ENCODE peak calls at places on chromosomes 11 and 22, in eight cellular contexts. Q, U, T, M, P, W, F and R are unnamed samples.

GRCh38 chr11:62124186-62125113 is 639 bp downstream of the INCENP start:
- DNase-seq in Q (peak), T (no peak), F (no peak), U (peak), M (peak), W (no peak), P (peak), R (peak)

GRCh38 chr11:62725686-62726085 is 1.6 kb downstream of the HNRNPUL2 start:
- DNase-seq in F (no peak), P (no peak), W (no peak), Q (no peak), U (no peak), M (peak), T (no peak), R (peak)

GRCh38 chr11:116730241-116730561 is 42.6 kb downstream of the BUD13 start:
- DNase-seq in F (no peak), T (no peak), M (no peak), W (no peak), Q (no peak), U (no peak), P (no peak), R (no peak)

GRCh38 chr22:42595434-42595833 is 19.2 kb downstream of the POLDIP3 start:
- DNase-seq in U (no peak), P (no peak), T (no peak), Q (no peak), F (no peak), M (no peak), W (no peak), R (no peak)

GRCh38 chr11:73012121-73012863 is 129.8 kb downstream of the FCHSD2 start:
- DNase-seq in P (no peak), F (no peak), W (no peak), U (no peak), M (peak), Q (peak), T (no peak), R (peak)

GRCh38 chr11:23103403-23103802 is 243.1 kb upstream of the CCDC179 start:
- DNase-seq in T (no peak), U (no peak), P (no peak), F (no peak), Q (no peak), M (no peak), W (no peak), R (no peak)

GRCh38 chr11:69443138-69443967 is 38.1 kb upstream of the LINC01488 start:
- DNase-seq in F (peak), U (peak), W (peak), P (peak), Q (peak), M (peak), T (peak), R (peak)

GRCh38 chr11:2346014-2346413 is 31.1 kb upstream of the CD81 start:
- DNase-seq in P (no peak), Q (no peak), F (no peak), T (no peak), U (no peak), M (no peak), W (no peak), R (no peak)

GRCh38 chr11:2928605-2929510 is at the start of gene PHLDA2:
- DNase-seq in W (peak), P (peak), M (peak), F (no peak), T (peak), Q (peak), U (peak), R (peak)

GRCh38 chr11:35583126-35583525 is 35.1 kb upstream of the FJX1 start:
- DNase-seq in P (no peak), W (no peak), M (no peak), T (no peak), F (no peak), Q (peak), U (no peak), R (no peak)

DNA sequence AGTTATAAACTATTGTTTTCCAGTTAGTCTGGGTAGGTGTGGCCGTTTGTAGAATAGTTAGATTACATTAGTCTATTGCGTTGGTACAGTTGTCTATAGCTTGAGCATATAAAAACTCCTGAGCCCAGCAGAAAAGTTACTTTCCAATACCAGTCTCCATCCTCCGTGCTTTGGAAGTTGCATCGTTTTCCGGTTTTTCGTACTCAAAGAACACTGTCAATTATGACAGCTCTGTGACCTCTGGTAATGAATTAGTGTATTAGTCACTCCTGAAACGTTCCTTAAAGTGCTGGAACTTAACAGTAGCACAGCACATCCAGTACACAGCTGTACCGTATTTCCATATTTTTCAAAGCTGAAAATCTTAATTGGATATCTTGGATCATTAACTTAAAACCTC is 808 bp upstream of the MSANTD2 start:
- DNase-seq in M (peak), Q (no peak), F (no peak), P (no peak), W (no peak), U (no peak), T (no peak), R (peak)
- H3K4me3 ChIP-seq in M (peak), Q (peak), F (no peak), P (peak), W (peak), U (peak), T (no peak), R (peak)

DNA sequence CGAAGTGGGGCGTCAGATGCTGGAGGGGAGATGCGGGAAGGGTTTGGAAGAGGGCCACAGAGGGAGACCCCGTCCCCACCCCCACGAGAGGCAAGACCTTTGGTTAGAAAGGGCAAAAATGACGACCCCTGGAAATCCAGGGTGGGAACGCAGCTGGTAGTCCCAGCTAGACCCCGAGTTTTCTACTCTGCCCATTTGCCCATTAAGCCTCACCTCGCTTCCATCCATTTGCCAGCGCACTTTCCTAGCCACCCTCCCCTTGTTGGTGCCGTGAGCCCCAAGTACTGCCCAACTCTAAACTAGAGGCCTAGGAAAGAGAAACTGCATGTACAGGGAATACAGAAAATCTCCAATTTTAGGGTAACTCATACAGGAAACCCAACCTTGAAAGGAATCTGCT is 370 bp downstream of the DDX25 start:
- DNase-seq in P (no peak), W (no peak), F (no peak), U (no peak), M (no peak), T (no peak), Q (no peak), R (no peak)
- H3K4me3 ChIP-seq in P (peak), W (peak), F (no peak), U (no peak), M (no peak), T (no peak), Q (no peak), R (no peak)

DNA sequence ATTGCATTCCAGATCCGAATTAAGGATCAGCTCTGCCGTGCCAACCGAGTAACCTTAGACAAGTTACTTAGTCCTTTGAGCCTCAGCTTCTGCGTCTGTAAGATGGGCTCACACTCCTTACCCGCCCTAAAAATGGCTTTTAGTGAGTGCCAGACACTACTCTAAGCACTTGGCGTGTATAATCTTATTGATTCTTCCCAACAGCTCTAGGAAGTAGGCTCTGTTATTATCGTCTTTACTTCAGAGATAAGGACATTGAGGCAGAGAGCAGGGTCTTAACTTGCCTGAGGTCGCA is 21.7 kb upstream of the ROBO3 start:
- DNase-seq in T (no peak), W (no peak), P (no peak), U (no peak), M (no peak), Q (no peak), F (no peak), R (no peak)
- H3K4me3 ChIP-seq in T (no peak), W (no peak), P (no peak), U (no peak), M (no peak), Q (no peak), F (no peak), R (no peak)

DNA sequence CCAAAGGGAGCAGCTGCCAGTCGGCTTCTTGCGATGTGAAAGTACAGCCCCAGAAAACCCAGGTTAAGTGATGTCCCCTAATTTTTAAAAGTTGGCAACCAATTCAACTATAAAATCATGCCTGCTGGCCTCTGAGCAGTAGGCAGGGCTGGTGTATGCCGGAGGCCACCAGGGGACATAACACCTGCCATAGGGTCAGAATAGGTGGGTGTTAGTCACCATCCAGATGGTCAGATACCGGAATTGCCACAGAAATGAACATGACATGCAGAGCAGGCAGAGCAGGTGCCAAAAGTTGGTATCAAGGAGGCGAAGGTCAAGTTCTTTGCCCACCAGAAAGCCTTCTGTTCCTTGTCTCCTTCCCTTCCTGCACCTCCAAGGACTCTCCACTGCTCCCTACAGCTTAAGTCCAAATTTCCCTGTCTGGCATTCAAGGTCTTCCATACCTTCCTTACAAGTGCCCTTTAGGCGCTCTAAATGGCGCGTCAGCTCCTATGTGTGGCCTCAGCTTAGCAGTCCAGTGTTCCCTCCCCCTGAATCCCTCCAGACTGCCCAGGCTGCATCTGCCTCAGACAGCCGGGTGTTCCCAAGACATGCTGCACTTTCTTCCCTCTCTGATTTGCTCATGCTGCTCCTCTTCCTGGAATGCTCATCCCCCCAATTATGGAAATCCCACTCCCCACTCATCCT is 45.1 kb downstream of the PTPRJ start:
- DNase-seq in W (no peak), P (no peak), T (no peak), Q (no peak), F (no peak), U (no peak), M (no peak), R (no peak)
- H3K4me3 ChIP-seq in W (no peak), P (no peak), T (no peak), Q (no peak), F (no peak), U (no peak), M (no peak), R (no peak)

GRCh38 chr11:78019808-78020207 is 3.3 kb downstream of the KCTD14 start:
- DNase-seq in F (no peak), P (no peak), W (no peak), U (no peak), T (no peak), M (peak), Q (peak), R (peak)
- H3K4me3 ChIP-seq in F (no peak), P (no peak), W (no peak), U (no peak), T (no peak), M (no peak), Q (no peak), R (no peak)